ENCODE peak calls at places on chromosome 1, in five cellular contexts. J, C, F, I and B are unnamed samples.

GRCh38 chr1:64378826-64379225 is 91.1 kb upstream of the CACHD1 start:
- DNase-seq in C (no peak), F (no peak), J (peak), I (no peak), B (no peak)

GRCh38 chr1:177983087-177983823 is 13.4 kb upstream of the SEC16B start:
- DNase-seq in F (no peak), C (no peak), I (no peak), J (no peak), B (no peak)

GRCh38 chr1:39370602-39371001 is 120.8 kb upstream of the BMP8A start:
- DNase-seq in I (no peak), C (no peak), J (no peak), F (no peak), B (no peak)

GRCh38 chr1:156836041-156836654 is 19.5 kb upstream of the SH2D2A start:
- DNase-seq in J (no peak), C (no peak), I (no peak), F (no peak), B (no peak)

GRCh38 chr1:110872745-110873435 is at the start of gene CD53:
- DNase-seq in F (no peak), C (no peak), J (no peak), I (no peak), B (no peak)

GRCh38 chr1:89532228-89532627 is 7.6 kb downstream of the LRRC8B start:
- DNase-seq in J (no peak), C (no peak), I (no peak), F (no peak), B (no peak)

GRCh38 chr1:19646366-19646765 is 2.3 kb downstream of the NBL1 start:
- DNase-seq in J (no peak), I (no peak), F (no peak), C (no peak), B (no peak)

GRCh38 chr1:162405800-162406199 is 6.1 kb downstream of the SH2D1B start:
- DNase-seq in J (no peak), C (peak), I (no peak), F (no peak), B (no peak)

GRCh38 chr1:169495050-169495740 is 9.5 kb upstream of the SLC19A2 start:
- DNase-seq in I (no peak), J (no peak), F (no peak), C (no peak), B (no peak)

GRCh38 chr1:161933592-161934277 is 89.9 kb downstream of the OLFML2B start:
- DNase-seq in I (no peak), J (no peak), C (no peak), F (no peak), B (no peak)

GRCh38 chr1:33367488-33368405 is 46.8 kb upstream of the A3GALT2 start:
- DNase-seq in I (peak), J (peak), F (peak), C (peak), B (peak)

GRCh38 chr1:210010161-210010560 is 72.1 kb downstream of the SYT14 start:
- DNase-seq in C (no peak), F (no peak), I (no peak), J (no peak), B (no peak)

GRCh38 chr1:197614916-197615692 is 160.2 kb downstream of the DENND1B start:
- DNase-seq in C (peak), F (no peak), J (peak), I (peak), B (peak)

DNA sequence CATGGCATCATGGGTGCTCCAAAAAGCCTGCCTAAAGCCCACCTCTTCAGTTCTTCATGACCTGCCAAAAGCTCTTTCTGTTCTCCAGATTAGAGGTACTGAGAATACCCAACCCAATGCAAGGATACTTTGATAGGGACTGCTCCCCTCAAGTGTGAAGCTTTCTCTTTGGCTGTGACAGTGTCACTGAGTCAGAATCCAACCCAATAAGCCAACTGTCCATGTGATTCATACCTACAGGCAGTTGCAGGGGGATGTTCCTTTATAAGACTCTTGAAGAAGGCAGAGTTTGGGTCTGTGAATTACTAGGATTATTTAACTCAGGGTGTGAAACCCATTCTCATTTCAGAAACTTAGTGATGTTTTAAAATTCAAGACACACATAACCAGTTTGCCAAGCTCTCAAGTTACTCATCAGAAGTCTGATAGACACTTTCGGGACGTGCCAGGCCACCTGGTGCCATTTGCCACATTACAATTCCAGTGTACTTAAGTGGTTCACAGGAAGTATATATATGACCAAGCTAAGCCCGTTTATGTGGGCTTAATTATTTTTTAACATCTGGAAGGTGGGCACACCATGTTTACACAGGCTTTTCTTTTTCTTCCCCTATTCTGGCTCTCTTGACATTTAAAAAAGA is 265.8 kb downstream of the NFIA start:
- DNase-seq in F (no peak), C (no peak), J (no peak), I (no peak), B (no peak)
- TF ChIP-seq SP1 in F (no peak), C (no peak), J (no peak), I (no peak), B (no peak)

DNA sequence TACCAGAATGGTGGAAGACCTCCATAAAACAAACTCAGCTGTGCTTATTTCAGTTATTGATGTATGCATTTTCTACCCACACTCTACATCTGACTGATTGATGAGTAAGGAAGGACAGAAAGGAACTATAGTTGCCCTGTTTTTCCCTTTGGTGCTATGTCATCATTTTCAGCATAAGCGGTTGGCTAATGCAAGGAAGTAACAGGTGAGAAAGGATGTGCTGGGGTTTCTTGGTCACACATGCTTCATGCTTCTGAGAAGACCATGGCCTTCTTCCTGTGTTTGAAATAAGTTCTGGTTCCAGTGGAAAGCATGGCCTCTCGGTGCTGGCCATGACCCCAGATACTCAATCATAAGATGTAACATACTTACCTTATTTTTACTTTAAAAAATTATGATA is 541.2 kb downstream of the PTPRU start:
- DNase-seq in C (no peak), I (no peak), F (no peak), J (no peak), B (no peak)
- TF ChIP-seq SP1 in C (no peak), I (no peak), F (no peak), J (no peak), B (no peak)

GRCh38 chr1:112177314-112177713 is 187.8 kb upstream of the KCND3 start:
- DNase-seq in C (no peak), I (no peak), J (no peak), F (no peak), B (no peak)

GRCh38 chr1:112169517-112169916 is 180.0 kb upstream of the KCND3 start:
- DNase-seq in F (no peak), J (no peak), C (no peak), I (no peak), B (no peak)

DNA sequence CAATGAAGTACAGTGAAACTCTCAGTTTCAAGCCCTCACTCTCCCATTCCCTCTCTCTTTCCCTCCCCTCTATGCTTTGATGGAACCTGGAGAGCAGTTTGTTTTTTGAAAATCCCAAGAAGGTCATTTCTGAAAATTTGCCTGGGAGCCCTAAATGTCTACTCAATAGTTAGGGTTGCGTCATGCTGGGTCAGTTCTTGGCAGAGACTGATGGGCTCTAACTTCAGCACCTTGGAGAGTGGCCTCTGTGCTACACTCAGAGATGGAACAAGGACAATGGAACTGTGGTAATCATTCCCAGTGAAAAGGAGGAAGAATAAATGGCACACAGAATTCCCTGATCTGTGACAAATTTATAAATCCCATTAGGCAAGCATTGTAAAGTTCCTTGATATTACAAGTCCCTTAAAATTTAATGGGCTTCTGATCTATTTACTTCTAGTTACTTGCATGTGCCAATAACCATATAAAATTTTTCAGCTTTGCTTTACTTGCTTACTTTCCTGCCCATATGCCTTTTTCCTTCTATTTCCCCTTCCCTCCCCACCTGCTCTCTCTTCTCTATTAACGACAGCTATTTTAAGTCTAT is 182.9 kb upstream of the KCND3 start:
- DNase-seq in F (peak), I (no peak), C (peak), J (peak), B (peak)
- TF ChIP-seq SP1 in F (no peak), I (no peak), C (no peak), J (no peak), B (no peak)

DNA sequence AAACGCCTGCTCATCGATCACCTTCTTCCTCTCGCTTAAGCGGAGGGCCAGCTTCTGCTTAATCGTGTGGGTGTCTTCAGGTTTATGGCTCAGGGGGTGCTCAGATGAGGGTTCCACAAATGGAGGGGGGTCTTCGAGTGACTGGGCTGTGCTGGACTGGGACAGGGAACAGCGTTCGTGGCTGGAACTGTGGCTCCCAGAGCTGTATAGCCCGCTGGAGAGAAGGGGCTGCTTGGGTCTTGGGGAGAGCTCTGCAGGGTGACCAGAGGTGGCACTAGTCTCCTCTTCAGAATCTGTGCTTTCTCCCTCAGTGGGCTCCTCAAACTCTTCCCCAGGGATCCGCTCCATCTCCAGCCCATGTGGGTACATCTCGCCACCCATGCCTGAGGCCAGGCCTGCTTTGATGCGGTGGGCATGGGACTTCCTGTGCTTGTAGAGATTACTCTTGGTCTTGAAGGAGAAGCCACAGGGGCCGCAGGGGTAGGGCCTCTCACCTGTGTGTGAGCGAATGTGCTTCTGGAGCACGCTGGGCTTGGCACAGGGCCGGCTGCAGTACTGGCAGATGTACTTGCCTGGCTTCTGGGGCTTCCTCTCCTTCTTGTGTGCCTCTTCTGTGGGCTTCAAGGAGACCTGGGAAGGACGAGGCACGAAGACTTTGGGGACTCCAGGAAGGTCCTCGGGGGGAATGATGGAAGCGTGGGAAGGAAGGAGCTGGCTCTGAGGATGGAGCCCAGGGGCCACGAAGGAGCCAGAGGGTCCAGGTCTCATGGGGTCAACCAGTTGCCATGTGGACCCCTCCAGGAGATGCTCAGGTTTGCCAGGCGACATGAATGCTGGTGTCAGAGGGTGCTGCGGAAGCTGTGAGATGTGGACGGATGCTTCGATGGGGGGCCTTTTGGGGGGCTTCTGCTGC is 99.4 kb upstream of the EDN2 start:
- DNase-seq in J (no peak), F (no peak), C (no peak), I (no peak), B (no peak)
- TF ChIP-seq SP1 in J (no peak), F (no peak), C (no peak), I (no peak), B (no peak)

GRCh38 chr1:101101362-101101761 is 75.8 kb upstream of the DPH5 start:
- DNase-seq in J (no peak), C (no peak), F (no peak), I (no peak), B (no peak)
- TF ChIP-seq SP1 in J (no peak), C (no peak), F (no peak), I (no peak), B (no peak)

GRCh38 chr1:25107643-25108010 is 124.7 kb downstream of the SYF2 start:
- DNase-seq in J (no peak), F (no peak), C (no peak), I (no peak), B (no peak)
- TF ChIP-seq SP1 in J (no peak), F (no peak), C (no peak), I (no peak), B (no peak)

GRCh38 chr1:56374026-56374974 is 205.1 kb downstream of the PLPP3 start:
- DNase-seq in F (no peak), I (no peak), J (no peak), C (no peak), B (no peak)

GRCh38 chr1:56375184-56375837 is 204.1 kb downstream of the PLPP3 start:
- DNase-seq in F (no peak), I (no peak), C (no peak), J (no peak), B (no peak)

GRCh38 chr1:56377407-56377806 is 202.0 kb downstream of the PLPP3 start:
- DNase-seq in C (no peak), F (no peak), I (no peak), J (no peak), B (no peak)

GRCh38 chr1:56378376-56379070 is 200.8 kb downstream of the PLPP3 start:
- DNase-seq in J (no peak), I (no peak), C (peak), F (no peak), B (no peak)

DNA sequence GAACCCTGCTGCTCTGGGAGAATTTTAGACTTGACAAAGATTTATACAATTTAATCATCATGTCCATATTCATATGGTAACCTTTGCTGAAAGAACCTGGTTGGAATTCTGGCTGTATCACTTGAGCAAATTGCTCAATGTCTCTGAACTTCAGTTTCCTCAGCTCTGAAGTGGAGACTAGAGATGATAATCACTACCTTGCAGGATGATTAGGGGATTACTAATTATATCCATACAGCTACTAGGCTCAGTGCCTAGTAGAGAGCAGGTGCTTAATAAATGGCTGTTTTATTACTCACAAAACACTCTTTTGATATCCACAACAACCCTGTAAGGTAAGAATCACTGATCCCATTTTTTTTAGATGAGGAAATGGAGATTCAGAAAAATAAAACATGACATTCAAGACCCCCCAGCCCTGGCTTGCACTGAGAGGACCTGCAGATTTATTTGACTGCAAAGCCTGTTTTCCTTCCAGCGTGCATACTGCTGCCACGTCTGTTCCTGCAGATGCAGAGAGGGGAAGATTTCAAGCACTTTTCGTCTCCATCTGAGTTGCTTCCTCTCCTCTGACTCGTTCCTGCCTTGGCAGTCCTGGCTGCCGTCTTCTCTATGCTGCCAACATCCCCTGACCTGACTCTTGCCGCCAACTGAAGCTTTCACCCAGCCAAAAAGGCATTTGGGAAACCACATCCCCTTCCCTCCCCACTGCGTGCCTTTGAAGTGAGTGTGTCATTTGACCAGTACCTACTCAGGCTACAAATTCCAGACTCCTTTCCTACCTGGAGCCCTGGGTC is 203.0 kb downstream of the PLPP3 start:
- DNase-seq in J (peak), C (no peak), F (no peak), I (peak), B (no peak)
- TF ChIP-seq SP1 in J (no peak), C (no peak), F (no peak), I (no peak), B (no peak)

DNA sequence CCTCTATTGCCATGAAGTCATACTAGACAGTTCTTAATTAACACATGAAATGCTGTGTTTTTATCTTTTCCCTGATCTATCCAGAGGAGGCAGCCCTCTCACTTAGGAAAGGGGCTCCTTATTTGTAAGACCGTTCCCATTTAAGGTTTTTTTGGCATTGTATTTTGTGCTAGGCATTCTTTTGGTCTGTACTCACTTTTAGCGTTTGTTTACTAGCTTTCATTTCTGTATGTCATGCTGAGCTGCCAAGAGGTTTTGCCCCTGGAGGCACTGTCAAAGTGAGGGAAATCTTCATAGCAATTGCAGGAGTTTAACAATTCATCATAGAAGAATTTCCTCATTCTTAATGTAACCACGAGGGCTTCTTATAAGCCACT is 59.5 kb downstream of the MTR start:
- DNase-seq in C (no peak), I (no peak), F (no peak), J (no peak), B (no peak)
- TF ChIP-seq SP1 in C (no peak), I (no peak), F (no peak), J (no peak), B (no peak)

GRCh38 chr1:94883688-94884087 is 43.2 kb downstream of the CNN3 start:
- DNase-seq in J (no peak), I (no peak), F (no peak), C (peak), B (no peak)
- TF ChIP-seq SP1 in J (no peak), I (no peak), F (no peak), C (no peak), B (no peak)

GRCh38 chr1:30722175-30722537 is 1.2 kb downstream of the MATN1 start:
- DNase-seq in F (no peak), C (no peak), I (no peak), J (no peak), B (no peak)
- TF ChIP-seq SP1 in F (no peak), C (no peak), I (no peak), J (no peak), B (no peak)